ENCODE peak calls at places on chromosome 19, in seven cellular contexts. One of them, this sample, is unnamed.
A peak's percentile ranks its signal among the peaks of the same experiment; 100 is the strongest.

GRCh38 chr19:19371056-19371455 is 34.4 kb upstream of the GATAD2A start:
- DNase-seq in nephron progenitor cell: no peak
- DNase-seq in renal cortical epithelial cell: no peak
- DNase-seq in HS-5: no peak
- DNase-seq in RPMI7951: no peak
- DNase-seq in PC-3: peak; percentile 82
- DNase-seq in endodermal cell: no peak
- DNase-seq in this sample: no peak

GRCh38 chr19:3387645-3388589 is 21.5 kb downstream of the NFIC start:
- DNase-seq in nephron progenitor cell: no peak
- DNase-seq in renal cortical epithelial cell: peak; percentile 63
- DNase-seq in HS-5: no peak
- DNase-seq in RPMI7951: no peak
- DNase-seq in PC-3: no peak
- DNase-seq in endodermal cell: no peak
- DNase-seq in this sample: peak; percentile 64

GRCh38 chr19:7918615-7919421 is 1.3 kb upstream of the SNAPC2 start:
- DNase-seq in nephron progenitor cell: no peak
- DNase-seq in renal cortical epithelial cell: no peak
- DNase-seq in HS-5: no peak
- DNase-seq in RPMI7951: no peak
- DNase-seq in PC-3: no peak
- DNase-seq in endodermal cell: no peak
- DNase-seq in this sample: no peak

GRCh38 chr19:53057904-53058579 is 13.5 kb downstream of the ERVV-2 start:
- DNase-seq in nephron progenitor cell: peak; percentile 54
- DNase-seq in renal cortical epithelial cell: no peak
- DNase-seq in HS-5: no peak
- DNase-seq in RPMI7951: no peak
- DNase-seq in PC-3: peak; percentile 30
- DNase-seq in endodermal cell: peak; percentile 88
- DNase-seq in this sample: no peak

GRCh38 chr19:41321600-41322270 is 11.8 kb downstream of the CCDC97 start:
- DNase-seq in nephron progenitor cell: peak; percentile 62
- DNase-seq in renal cortical epithelial cell: peak; percentile 32
- DNase-seq in HS-5: no peak
- DNase-seq in RPMI7951: peak; percentile 97
- DNase-seq in PC-3: peak; percentile 41
- DNase-seq in endodermal cell: peak; percentile 91
- DNase-seq in this sample: peak; percentile 74

GRCh38 chr19:13872695-13873389 is 4.1 kb upstream of the NANOS3 start:
- DNase-seq in nephron progenitor cell: peak; percentile 74
- DNase-seq in renal cortical epithelial cell: no peak
- DNase-seq in HS-5: no peak
- DNase-seq in RPMI7951: peak; percentile 35
- DNase-seq in PC-3: no peak
- DNase-seq in endodermal cell: peak; percentile 91
- DNase-seq in this sample: no peak

GRCh38 chr19:27793128-27793643 is 1419.8 kb downstream of the UQCRFS1 start:
- DNase-seq in nephron progenitor cell: peak; percentile 45
- DNase-seq in renal cortical epithelial cell: peak; percentile 84
- DNase-seq in HS-5: peak; percentile 61
- DNase-seq in RPMI7951: peak; percentile 95
- DNase-seq in PC-3: peak; percentile 89
- DNase-seq in endodermal cell: peak; percentile 94
- DNase-seq in this sample: peak; percentile 78

GRCh38 chr19:4861147-4861546 is 6.3 kb downstream of the PLIN3 start:
- DNase-seq in nephron progenitor cell: no peak
- DNase-seq in renal cortical epithelial cell: no peak
- DNase-seq in HS-5: no peak
- DNase-seq in RPMI7951: no peak
- DNase-seq in PC-3: peak; percentile 19
- DNase-seq in endodermal cell: no peak
- DNase-seq in this sample: no peak

GRCh38 chr19:5624154-5624663 is 1.3 kb downstream of the SAFB start:
- DNase-seq in nephron progenitor cell: peak; percentile 30
- DNase-seq in renal cortical epithelial cell: no peak
- DNase-seq in HS-5: no peak
- DNase-seq in RPMI7951: peak; percentile 47
- DNase-seq in PC-3: peak; percentile 45
- DNase-seq in endodermal cell: peak; percentile 45
- DNase-seq in this sample: peak; percentile 47

This sample was measured in fibroblast of mammary gland.